ENCODE peak calls at places on chromosomes 16 and 17, in seven cellular contexts. L, R, J, P, K, Q and C are unnamed samples. For H3K4me1, the result is how much of the 10 kb centered on the place peaks cover.

GRCh38 chr17:48100591-48101011 is 677 bp downstream of the CBX1 start:
- DNase-seq in K (no peak), P (peak), R (no peak), L (peak), Q (peak), J (no peak), C (peak)

GRCh38 chr16:85722497-85722896 is 28.4 kb downstream of the C16orf74 start:
- DNase-seq in P (no peak), Q (no peak), R (no peak), K (no peak), L (no peak), J (no peak), C (no peak)

GRCh38 chr16:14549789-14550153 is 80.3 kb downstream of the PARN start:
- DNase-seq in K (no peak), Q (no peak), R (no peak), J (no peak), P (peak), L (no peak), C (no peak)

GRCh38 chr16:23061669-23062068 is 87.6 kb downstream of the USP31 start:
- DNase-seq in R (no peak), P (no peak), K (no peak), L (no peak), Q (no peak), J (no peak), C (no peak)

GRCh38 chr16:14205666-14206065 is 134.5 kb downstream of the MRTFB start:
- DNase-seq in R (no peak), L (no peak), P (no peak), J (no peak), Q (no peak), K (no peak), C (no peak)

GRCh38 chr17:10744509-10745000 is 14.7 kb upstream of the TMEM220 start:
- DNase-seq in J (no peak), R (no peak), L (no peak), Q (no peak), P (no peak), K (peak), C (no peak)

GRCh38 chr17:15777717-15778116 is 45.6 kb downstream of the TBC1D26 start:
- DNase-seq in P (no peak), K (no peak), L (no peak), R (no peak), Q (no peak), J (no peak), C (no peak)

GRCh38 chr17:79019631-79020584 is 4.1 kb upstream of the C1QTNF1 start:
- DNase-seq in L (peak), R (peak), P (peak), K (peak), J (no peak), Q (peak), C (peak)

GRCh38 chr16:4686497-4687210 is 6.7 kb upstream of the NUDT16L1 start:
- DNase-seq in K (no peak), Q (no peak), L (no peak), J (no peak), P (no peak), R (no peak), C (no peak)

GRCh38 chr16:4293822-4294457 is 21.1 kb upstream of the TFAP4 start:
- DNase-seq in J (no peak), K (no peak), Q (peak), P (peak), L (peak), R (no peak), C (no peak)

GRCh38 chr17:16440814-16441629 is 25.7 kb downstream of the TRPV2 start:
- DNase-seq in L (no peak), Q (no peak), P (no peak), J (no peak), R (no peak), K (no peak), C (no peak)

GRCh38 chr17:1865252-1866037 is 35.6 kb downstream of the RPA1 start:
- DNase-seq in Q (no peak), R (peak), J (peak), K (peak), L (no peak), P (peak), C (peak)

GRCh38 chr16:26019885-26020284 is 328.1 kb downstream of the HS3ST4 start:
- DNase-seq in K (no peak), L (no peak), Q (no peak), J (no peak), P (peak), R (no peak), C (no peak)

GRCh38 chr17:3511841-3512511 is 36.2 kb downstream of the ASPA start:
- DNase-seq in L (no peak), R (no peak), Q (no peak), J (no peak), K (no peak), P (no peak), C (no peak)

GRCh38 chr17:27456681-27457404 is 595 bp downstream of the KSR1 start:
- DNase-seq in R (peak), K (no peak), P (no peak), Q (peak), J (no peak), L (peak), C (peak)

GRCh38 chr16:72921106-72921505 is 126.8 kb downstream of the ZFHX3 start:
- DNase-seq in P (no peak), Q (no peak), K (no peak), R (no peak), L (no peak), J (no peak), C (no peak)

GRCh38 chr16:70290949-70291519 is 1.7 kb upstream of the AARS1 start:
- DNase-seq in L (no peak), P (no peak), R (no peak), K (no peak), Q (no peak), J (no peak), C (no peak)

GRCh38 chr17:38579934-38580333 is 25.8 kb downstream of the SRCIN1 start:
- DNase-seq in P (peak), K (no peak), J (no peak), L (no peak), Q (no peak), R (no peak), C (peak)

GRCh38 chr17:48241131-48241591 is 133.6 kb downstream of the SNX11 start:
- DNase-seq in Q (no peak), L (peak), P (no peak), J (no peak), K (no peak), R (no peak), C (no peak)

GRCh38 chr17:945672-946071 is 33.9 kb downstream of the NXN start:
- DNase-seq in J (no peak), Q (no peak), R (no peak), L (no peak), P (no peak), K (no peak), C (no peak)

GRCh38 chr16:21083729-21084268 is 66.8 kb downstream of the DNAH3 start:
- DNase-seq in Q (peak), J (peak), L (peak), R (peak), K (no peak), P (peak), C (peak)

GRCh38 chr16:23788653-23789052 is 33.8 kb downstream of the CHP2 start:
- DNase-seq in L (no peak), K (no peak), R (no peak), Q (no peak), P (no peak), J (no peak), C (no peak)

GRCh38 chr16:48126801-48127644 is 28.8 kb downstream of the ABCC12 start:
- DNase-seq in R (no peak), K (no peak), L (no peak), Q (no peak), P (peak), J (no peak), C (no peak)

GRCh38 chr16:20074089-20074956 is 633 bp upstream of the GPR139 start:
- DNase-seq in K (no peak), P (no peak), L (no peak), R (no peak), J (no peak), Q (no peak), C (no peak)

GRCh38 chr16:24689128-24689527 is 40.3 kb upstream of the TNRC6A start:
- DNase-seq in K (no peak), R (no peak), Q (peak), P (peak), L (no peak), J (no peak), C (peak)

DNA sequence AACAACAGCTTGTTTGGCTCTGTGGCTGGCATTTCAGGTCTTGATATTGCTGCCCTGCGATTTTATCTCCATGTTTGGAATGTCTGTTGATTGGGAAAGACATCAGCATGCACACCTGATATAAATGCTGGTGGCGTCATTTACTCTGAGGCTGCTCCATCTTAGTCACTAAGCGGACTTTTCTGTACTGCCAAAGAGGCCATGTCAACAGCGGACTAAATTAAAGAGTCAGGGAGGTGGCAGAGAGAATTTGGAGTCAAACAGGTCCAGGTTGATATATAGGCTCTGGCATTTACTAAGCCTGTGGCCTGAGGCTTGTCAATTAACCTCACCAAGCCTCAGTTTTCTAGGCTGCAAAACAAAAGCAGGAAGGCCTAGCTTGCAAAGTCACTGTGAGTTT is 6.2 kb downstream of the RBFOX1 start:
- DNase-seq in R (no peak), Q (no peak), K (no peak), L (no peak), P (no peak), J (no peak), C (no peak)
- H3K4me1 ChIP-seq in R (under half), Q (under half), K (under half), L (under half), P (under half), J (under half), C (under half)

DNA sequence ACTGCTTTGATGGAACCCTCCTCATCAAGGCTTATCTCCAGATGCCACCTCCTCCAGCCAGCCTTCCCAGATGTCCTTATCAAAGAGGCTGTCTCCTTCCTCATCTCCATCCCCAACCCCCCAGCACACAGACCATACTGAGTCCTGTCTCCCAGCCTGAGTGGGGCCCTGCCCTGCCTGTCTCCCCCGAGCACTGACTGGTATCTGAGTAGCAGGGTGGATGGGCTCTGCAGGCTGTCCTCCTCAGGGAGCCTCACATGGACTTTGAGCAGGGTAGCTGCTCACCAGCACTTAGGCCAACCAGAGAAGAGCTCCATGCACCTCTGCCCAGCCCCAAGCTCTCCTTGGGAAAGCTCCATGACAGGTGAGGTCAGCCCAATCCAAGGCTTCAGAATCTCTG is 20.0 kb upstream of the ITGA3 start:
- DNase-seq in P (no peak), J (no peak), K (no peak), L (no peak), Q (no peak), R (no peak), C (no peak)
- H3K4me3 ChIP-seq in P (no peak), J (no peak), K (no peak), L (no peak), Q (no peak), R (no peak), C (no peak)

GRCh38 chr16:919658-920631 is 50.8 kb downstream of the LMF1 start:
- DNase-seq in P (no peak), R (peak), L (peak), K (no peak), J (no peak), Q (no peak), C (no peak)
- H3K4me1 ChIP-seq in P (under half), R (under half), L (under half), K (under half), J (under half), Q (under half), C (under half)

GRCh38 chr17:43641416-43641815 is 20.3 kb downstream of the MEOX1 start:
- DNase-seq in J (no peak), K (no peak), P (no peak), R (no peak), Q (no peak), L (no peak), C (no peak)

GRCh38 chr17:43645450-43645764 is 16.3 kb downstream of the MEOX1 start:
- DNase-seq in J (no peak), K (no peak), P (no peak), R (no peak), L (no peak), Q (no peak), C (no peak)

GRCh38 chr17:43644081-43644480 is 17.6 kb downstream of the MEOX1 start:
- DNase-seq in Q (no peak), R (no peak), L (no peak), K (no peak), J (no peak), P (peak), C (no peak)

GRCh38 chr17:43648916-43649315 is 12.8 kb downstream of the MEOX1 start:
- DNase-seq in Q (no peak), R (no peak), J (no peak), P (peak), L (no peak), K (no peak), C (no peak)

DNA sequence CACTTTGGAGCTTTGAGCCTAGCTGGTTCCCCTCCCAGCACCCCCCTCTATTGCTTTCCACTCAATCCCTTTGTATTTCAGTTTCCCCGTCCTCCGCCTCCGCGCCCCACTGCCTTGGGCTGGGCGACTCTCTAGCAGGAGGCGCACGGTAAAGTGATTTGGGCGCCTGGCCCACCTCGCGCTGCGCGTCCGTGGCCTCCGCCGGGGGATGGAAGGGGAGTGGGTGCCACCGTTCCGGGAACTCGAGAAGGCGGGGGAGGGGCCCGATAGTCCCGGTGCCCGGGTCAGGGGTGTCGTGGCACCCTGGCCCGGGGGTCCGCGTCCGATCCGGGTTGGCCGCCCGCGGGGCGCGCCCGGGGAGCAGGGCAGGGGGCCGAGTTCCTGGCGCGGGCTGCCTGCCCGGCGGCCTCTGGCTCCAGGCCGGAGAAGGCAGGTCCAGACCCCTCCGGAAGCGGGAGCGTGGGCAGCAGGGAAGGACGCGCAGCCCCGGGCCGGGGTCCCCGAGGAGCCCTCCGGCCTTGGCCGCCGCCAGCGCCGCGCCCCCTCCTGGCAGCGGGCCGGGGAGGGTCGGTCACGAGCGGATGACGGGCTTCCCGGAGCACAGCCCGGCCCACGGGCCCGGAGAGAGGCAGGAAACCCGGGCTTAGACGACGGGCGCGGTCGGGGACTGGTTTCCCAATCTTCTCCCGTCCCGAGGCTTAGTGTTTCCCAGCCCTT is 15.8 kb downstream of the MEOX1 start:
- DNase-seq in J (no peak), L (peak), K (no peak), Q (peak), R (no peak), P (no peak), C (no peak)
- H3K4me3 ChIP-seq in J (peak), L (peak), K (no peak), Q (peak), R (no peak), P (no peak), C (no peak)

DNA sequence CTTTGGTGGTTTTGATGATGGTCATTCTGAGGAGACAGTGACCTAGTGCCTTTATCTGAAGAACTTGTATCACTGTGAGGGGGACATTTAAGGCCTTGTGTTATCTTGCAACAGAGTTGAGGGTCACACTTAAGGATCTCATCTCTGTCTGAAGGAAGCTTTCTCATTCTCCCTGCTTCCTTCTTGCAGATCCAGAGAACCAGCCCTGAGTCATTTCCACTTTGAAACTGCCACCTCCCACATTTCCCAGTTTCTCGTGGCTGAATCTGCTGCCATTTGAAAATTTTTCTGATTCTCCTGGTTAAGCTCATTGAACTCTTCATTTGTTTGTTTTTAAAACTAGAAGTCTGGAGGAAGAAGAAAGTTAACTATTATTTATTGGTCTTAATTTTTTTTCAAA is 190.2 kb upstream of the CDH11 start:
- DNase-seq in R (no peak), P (no peak), K (no peak), L (no peak), J (no peak), Q (no peak), C (no peak)
- H3K4me1 ChIP-seq in R (under half), P (under half), K (under half), L (under half), J (under half), Q (half or more), C (under half)

GRCh38 chr17:39626171-39626670 is 531 bp upstream of the PPP1R1B start:
- DNase-seq in Q (no peak), K (no peak), J (no peak), R (no peak), P (no peak), L (no peak), C (no peak)

GRCh38 chr17:39626671-39627169 is at the start of gene PPP1R1B:
- DNase-seq in Q (no peak), J (no peak), K (no peak), R (no peak), L (no peak), P (peak), C (no peak)

GRCh38 chr17:39627717-39628516 is 1.2 kb downstream of the PPP1R1B start:
- DNase-seq in Q (no peak), L (no peak), P (no peak), R (no peak), K (no peak), J (no peak), C (no peak)

GRCh38 chr17:39628655-39629493 is 2.1 kb downstream of the PPP1R1B start:
- DNase-seq in Q (no peak), K (peak), P (no peak), J (no peak), R (no peak), L (no peak), C (no peak)

DNA sequence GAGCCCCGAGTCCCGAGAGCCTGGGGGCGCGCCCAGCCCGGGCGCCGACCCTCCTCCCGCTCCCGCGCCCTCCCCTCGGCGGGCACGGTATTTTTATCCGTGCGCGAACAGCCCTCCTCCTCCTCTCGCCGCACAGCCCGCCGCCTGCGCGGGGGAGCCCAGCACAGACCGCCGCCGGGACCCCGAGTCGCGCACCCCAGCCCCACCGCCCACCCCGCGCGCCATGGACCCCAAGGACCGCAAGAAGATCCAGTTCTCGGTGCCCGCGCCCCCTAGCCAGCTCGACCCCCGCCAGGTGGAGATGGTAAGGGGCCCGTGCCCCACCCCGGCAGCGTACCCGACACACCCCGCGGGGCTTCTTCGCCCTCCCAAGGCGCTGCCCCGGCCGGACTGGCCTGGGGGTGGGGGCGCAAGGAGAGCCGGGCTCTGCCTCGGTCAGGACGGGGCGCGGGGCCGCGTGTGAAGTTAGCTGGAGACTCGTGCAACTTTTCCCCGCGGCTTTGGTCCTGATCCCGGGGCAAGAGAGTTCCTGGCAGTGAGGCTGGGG is 491 bp downstream of the PPP1R1B start:
- DNase-seq in L (no peak), Q (no peak), J (no peak), K (no peak), R (no peak), P (no peak), C (no peak)
- H3K4me3 ChIP-seq in L (peak), Q (no peak), J (no peak), K (no peak), R (no peak), P (peak), C (no peak)

DNA sequence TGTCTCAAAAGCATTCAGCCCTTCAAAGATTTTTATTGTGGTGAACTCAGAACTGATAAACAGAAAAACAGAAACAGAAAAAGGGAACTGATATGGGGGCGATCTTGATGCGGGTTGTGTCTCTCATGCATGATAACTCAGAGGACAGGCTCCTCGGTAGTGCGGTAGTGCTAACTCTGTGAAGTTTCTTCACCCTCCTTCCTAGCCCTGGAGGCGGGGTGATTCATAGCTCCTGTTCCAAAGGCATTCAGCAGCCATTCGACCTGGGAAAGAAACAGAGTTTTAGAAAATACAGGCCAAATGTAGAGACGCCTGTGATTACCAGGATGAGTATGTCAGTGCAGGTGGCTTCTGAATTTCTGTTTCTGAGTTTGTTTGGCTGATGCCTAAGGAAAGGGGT is 5.5 kb upstream of the MAF start:
- DNase-seq in J (no peak), K (no peak), L (no peak), Q (no peak), P (no peak), R (no peak), C (no peak)
- H3K4me1 ChIP-seq in J (under half), K (under half), L (under half), Q (under half), P (under half), R (under half), C (under half)

GRCh38 chr16:2196162-2196980 is at the start of gene CASKIN1:
- DNase-seq in Q (no peak), K (no peak), J (no peak), R (no peak), L (no peak), P (peak), C (no peak)

GRCh38 chr16:2194852-2195315 is 1.5 kb downstream of the CASKIN1 start:
- DNase-seq in Q (no peak), J (peak), K (peak), R (peak), P (peak), L (no peak), C (peak)

GRCh38 chr16:2194166-2194834 is 2.1 kb downstream of the CASKIN1 start:
- DNase-seq in L (no peak), R (no peak), Q (no peak), P (no peak), K (no peak), J (no peak), C (peak)

GRCh38 chr16:2196981-2197511 is 641 bp upstream of the CASKIN1 start:
- DNase-seq in Q (no peak), P (no peak), K (no peak), L (no peak), R (no peak), J (no peak), C (no peak)

GRCh38 chr16:2195316-2196161 is 866 bp downstream of the CASKIN1 start:
- DNase-seq in L (no peak), P (no peak), R (no peak), Q (no peak), K (no peak), J (no peak), C (no peak)
- H3K4me3 ChIP-seq in L (peak), P (peak), R (no peak), Q (peak), K (peak), J (no peak), C (peak)